ENCODE peak calls at places on chromosome 13, in five cellular contexts. C is GM12878, L is HepG2, V is K562, D is H1. A is an unnamed sample.

GRCh38 chr13:48194392-48194754 is 38.6 kb upstream of the ITM2B start:
- DNase-seq in C (peak), L (no peak), V (no peak), D (no peak), A (no peak)

GRCh38 chr13:21069561-21070004 is 8.2 kb upstream of the LATS2 start:
- DNase-seq in C (no peak), L (peak), V (no peak), D (no peak), A (no peak)

GRCh38 chr13:21672811-21673591 is 2.1 kb downstream of the FGF9 start:
- DNase-seq in C (no peak), L (no peak), V (no peak), D (no peak), A (no peak)

GRCh38 chr13:113774177-113775107 is 15.4 kb downstream of the TMEM255B start:
- DNase-seq in C (no peak), L (no peak), V (no peak), D (no peak), A (no peak)

GRCh38 chr13:23919006-23919405 is 21.7 kb upstream of the C1QTNF9B start:
- DNase-seq in C (no peak), L (no peak), V (no peak), D (no peak), A (no peak)

GRCh38 chr13:46197299-46197975 is 14.3 kb upstream of the LRRC63 start:
- DNase-seq in C (no peak), L (no peak), V (no peak), D (no peak), A (no peak)

GRCh38 chr13:75656590-75656989 is 20.5 kb downstream of the LMO7 start:
- DNase-seq in C (no peak), L (no peak), V (no peak), D (no peak), A (no peak)

GRCh38 chr13:41463823-41464602 is 6.7 kb downstream of the RGCC start:
- DNase-seq in C (peak), L (no peak), V (peak), D (no peak), A (no peak)

GRCh38 chr13:100138859-100139491 is 50.1 kb downstream of the PCCA start:
- DNase-seq in C (no peak), L (no peak), V (no peak), D (no peak), A (no peak)

GRCh38 chr13:93254775-93255174 is 28.2 kb downstream of the GPC6 start:
- DNase-seq in C (no peak), L (no peak), V (no peak), D (no peak), A (no peak)

GRCh38 chr13:33261426-33262068 is 24.0 kb downstream of the STARD13 start:
- DNase-seq in C (no peak), L (peak), V (no peak), D (no peak), A (no peak)

GRCh38 chr13:18956473-18957078 is 225.0 kb downstream of the TUBA3C start:
- DNase-seq in C (no peak), L (no peak), V (no peak), D (no peak), A (no peak)

GRCh38 chr13:83845121-83845520 is 37.2 kb downstream of the SLITRK1 start:
- DNase-seq in C (no peak), L (no peak), V (no peak), D (no peak), A (no peak)

GRCh38 chr13:75302031-75302430 is 179.9 kb downstream of the TBC1D4 start:
- DNase-seq in C (no peak), L (peak), V (no peak), D (no peak), A (no peak)

GRCh38 chr13:106680796-106681482 is 113.0 kb upstream of the ARGLU1 start:
- DNase-seq in C (no peak), L (no peak), V (no peak), D (peak), A (peak)

GRCh38 chr13:27283906-27284523 is 13.4 kb downstream of the RASL11A start:
- DNase-seq in C (no peak), L (no peak), V (no peak), D (no peak), A (no peak)

GRCh38 chr13:29396446-29396845 is 199.0 kb downstream of the SLC7A1 start:
- DNase-seq in C (no peak), L (no peak), V (no peak), D (no peak), A (no peak)

GRCh38 chr13:25192052-25192451 is 20.0 kb upstream of the AMER2 start:
- DNase-seq in C (no peak), L (no peak), V (no peak), D (no peak), A (no peak)

GRCh38 chr13:65090191-65090590 is 2139.9 kb downstream of the PCDH9 start:
- DNase-seq in C (no peak), L (no peak), V (no peak), D (no peak), A (no peak)

GRCh38 chr13:35855531-35856019 is 275.6 kb downstream of the DCLK1 start:
- DNase-seq in C (no peak), L (no peak), V (no peak), D (peak), A (peak)

GRCh38 chr13:77555246-77555645 is 19.7 kb downstream of the SCEL start:
- DNase-seq in C (no peak), L (no peak), V (no peak), D (no peak), A (no peak)

GRCh38 chr13:59094149-59094548 is 1069.6 kb downstream of the DIAPH3 start:
- DNase-seq in C (no peak), L (no peak), V (no peak), D (no peak), A (no peak)

GRCh38 chr13:95924389-95924994 is 128.7 kb downstream of the UGGT2 start:
- DNase-seq in C (no peak), L (peak), V (no peak), D (no peak), A (no peak)

GRCh38 chr13:100210966-100211710 is 122.2 kb downstream of the PCCA start:
- DNase-seq in C (no peak), L (no peak), V (no peak), D (no peak), A (no peak)

GRCh38 chr13:98372886-98373285 is 195.8 kb upstream of the RNF113B start:
- DNase-seq in C (no peak), L (no peak), V (no peak), D (no peak), A (no peak)

GRCh38 chr13:98370261-98370660 is 193.2 kb upstream of the RNF113B start:
- DNase-seq in C (no peak), L (no peak), V (no peak), D (no peak), A (no peak)

GRCh38 chr13:98371624-98372023 is 194.6 kb upstream of the RNF113B start:
- DNase-seq in C (no peak), L (no peak), V (no peak), D (no peak), A (no peak)

GRCh38 chr13:98368019-98368418 is 190.9 kb upstream of the RNF113B start:
- DNase-seq in C (no peak), L (no peak), V (no peak), D (no peak), A (no peak)

GRCh38 chr13:98370806-98371553 is 193.9 kb upstream of the RNF113B start:
- DNase-seq in C (no peak), L (no peak), V (no peak), D (no peak), A (no peak)
- TF ChIP-seq ATF3 in C (no peak), L (no peak), V (no peak), D (no peak), A (no peak)

DNA sequence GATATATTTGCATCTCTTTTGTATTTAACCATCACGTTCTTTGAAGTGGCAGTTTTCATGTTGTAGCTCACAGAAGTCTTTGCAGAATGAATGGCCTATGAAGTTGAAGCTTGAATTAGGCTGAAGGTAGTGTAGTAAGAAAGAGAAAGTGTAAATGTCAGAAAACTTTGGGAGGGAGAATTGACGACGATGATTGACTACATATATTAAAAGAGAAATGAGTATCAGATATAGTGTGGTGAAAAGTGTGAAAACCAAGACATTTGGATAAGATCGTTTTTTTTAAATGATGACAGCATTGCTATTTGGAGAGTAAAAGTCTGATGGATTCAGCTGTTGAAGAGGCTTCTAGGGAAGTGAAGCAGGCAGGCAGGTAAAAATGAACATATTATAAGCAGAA is 14.6 kb upstream of the GPC5 start:
- DNase-seq in C (no peak), L (no peak), V (no peak), D (no peak), A (no peak)
- TF ChIP-seq ATF2 in C (no peak), L (no peak), V (no peak), D (no peak), A (no peak)

GRCh38 chr13:51488212-51488611 is 35.4 kb upstream of the INTS6 start:
- DNase-seq in C (no peak), L (no peak), V (no peak), D (no peak), A (no peak)

GRCh38 chr13:51495300-51495699 is 42.5 kb upstream of the INTS6 start:
- DNase-seq in C (no peak), L (no peak), V (no peak), D (no peak), A (no peak)

GRCh38 chr13:51499841-51500240 is 47.0 kb upstream of the INTS6 start:
- DNase-seq in C (no peak), L (no peak), V (no peak), D (no peak), A (no peak)

DNA sequence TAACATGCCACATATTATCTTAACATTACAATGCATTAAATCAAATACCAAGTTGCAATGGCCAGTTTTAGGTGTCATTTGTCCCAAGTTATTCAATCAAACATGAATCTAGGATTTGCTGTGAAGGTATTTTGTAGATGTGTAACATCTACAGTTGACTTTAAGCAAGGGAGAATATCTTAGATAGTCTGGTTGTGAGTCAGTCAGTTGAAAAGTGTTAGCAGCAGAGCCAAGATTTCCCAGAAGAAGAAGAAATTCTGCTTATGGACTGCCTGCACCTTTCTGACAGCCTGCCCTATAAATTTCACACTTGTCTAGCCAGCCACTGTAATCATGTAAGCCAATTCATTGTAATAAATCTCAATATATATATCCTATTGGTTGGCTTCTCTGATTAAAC is 41.3 kb upstream of the INTS6 start:
- DNase-seq in C (no peak), L (no peak), V (no peak), D (no peak), A (no peak)
- TF ChIP-seq ATF3 in C (no peak), L (no peak), V (no peak), D (no peak), A (no peak)

DNA sequence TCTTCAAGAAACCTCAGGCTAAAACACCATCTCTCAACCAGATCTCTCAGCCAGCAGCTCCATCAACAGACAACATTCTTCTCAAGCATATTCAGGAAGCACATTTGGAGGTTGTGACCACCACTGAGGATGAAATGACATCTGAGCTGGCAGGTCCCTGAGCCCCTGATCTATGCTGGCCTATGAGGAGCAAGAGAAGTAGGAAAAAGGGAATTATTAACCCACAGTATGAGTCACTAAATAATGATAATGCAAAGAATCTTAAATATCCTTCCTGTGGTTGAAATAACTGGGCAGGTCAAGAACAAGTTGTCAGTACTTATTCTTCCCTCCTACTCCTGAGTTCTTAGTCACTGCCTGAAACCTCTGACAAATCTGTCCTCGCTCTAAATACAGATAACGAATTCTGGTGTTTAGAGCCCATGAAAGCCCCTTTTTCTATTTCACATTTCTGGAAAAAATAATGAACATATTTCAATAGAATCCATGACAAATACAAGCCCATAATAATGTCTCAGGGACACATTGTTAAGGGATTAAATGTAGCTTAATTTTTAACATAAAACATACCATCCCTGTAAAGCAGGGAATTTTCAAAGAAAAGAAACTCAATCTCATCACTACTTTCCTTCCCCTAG is 225.8 kb upstream of the IRS2 start:
- DNase-seq in C (no peak), L (peak), V (no peak), D (no peak), A (no peak)
- TF ChIP-seq ATF2 in C (no peak), L (no peak), V (no peak), D (no peak), A (no peak)